ENCODE peak calls at places on chromosomes 11 and 22, in five cellular contexts. X is cardiac fibroblast, A is nephron progenitor cell, V is colonic mucosa, U is K562. N is an unnamed sample.

GRCh38 chr11:19821412-19821875 is 108.8 kb downstream of the NAV2 start:
- DNase-seq in X (no peak), A (no peak), V (no peak), U (no peak), N (no peak)

GRCh38 chr11:13578514-13579140 is 82.8 kb upstream of the PTH start:
- DNase-seq in X (no peak), A (no peak), V (no peak), U (no peak), N (no peak)

GRCh38 chr22:27879923-27880322 is 39.1 kb downstream of the PITPNB start:
- DNase-seq in X (peak; percentile 61), A (peak; percentile 29), V (no peak), U (peak; percentile 46), N (peak; percentile 48)

GRCh38 chr11:124415356-124415923 is 9.2 kb downstream of the OR8B4 start:
- DNase-seq in X (peak; percentile 74), A (no peak), V (no peak), U (peak; percentile 35), N (no peak)

GRCh38 chr11:128759597-128759996 is 65.7 kb downstream of the FLI1 start:
- DNase-seq in X (peak; percentile 57), A (no peak), V (no peak), U (no peak), N (no peak)

GRCh38 chr11:72780291-72781062 is 13.4 kb downstream of the STARD10 start:
- DNase-seq in X (no peak), A (no peak), V (no peak), U (no peak), N (no peak)

GRCh38 chr22:36204001-36204640 is 2.5 kb upstream of the APOL4 start:
- DNase-seq in X (no peak), A (no peak), V (no peak), U (no peak), N (no peak)

GRCh38 chr11:18313985-18314763 is 7.8 kb downstream of the HPS5 start:
- DNase-seq in X (peak; percentile 13), A (no peak), V (no peak), U (no peak), N (no peak)

GRCh38 chr11:113540416-113541330 is 65.5 kb upstream of the DRD2 start:
- DNase-seq in X (no peak), A (no peak), V (no peak), U (no peak), N (no peak)

GRCh38 chr22:46355369-46355995 is 20.0 kb downstream of the TRMU start:
- DNase-seq in X (peak; percentile 67), A (peak; percentile 92), V (peak; percentile 76), U (peak; percentile 65), N (peak; percentile 83)

GRCh38 chr11:77152846-77153245 is 24.8 kb downstream of the MYO7A start:
- DNase-seq in X (peak; percentile 54), A (no peak), V (no peak), U (no peak), N (no peak)

GRCh38 chr22:29520851-29521250 is 32.7 kb downstream of the THOC5 start:
- DNase-seq in X (peak; percentile 78), A (no peak), V (no peak), U (no peak), N (no peak)

GRCh38 chr22:20948989-20949388 is 18.1 kb upstream of the AIFM3 start:
- DNase-seq in X (no peak), A (no peak), V (no peak), U (no peak), N (no peak)

DNA sequence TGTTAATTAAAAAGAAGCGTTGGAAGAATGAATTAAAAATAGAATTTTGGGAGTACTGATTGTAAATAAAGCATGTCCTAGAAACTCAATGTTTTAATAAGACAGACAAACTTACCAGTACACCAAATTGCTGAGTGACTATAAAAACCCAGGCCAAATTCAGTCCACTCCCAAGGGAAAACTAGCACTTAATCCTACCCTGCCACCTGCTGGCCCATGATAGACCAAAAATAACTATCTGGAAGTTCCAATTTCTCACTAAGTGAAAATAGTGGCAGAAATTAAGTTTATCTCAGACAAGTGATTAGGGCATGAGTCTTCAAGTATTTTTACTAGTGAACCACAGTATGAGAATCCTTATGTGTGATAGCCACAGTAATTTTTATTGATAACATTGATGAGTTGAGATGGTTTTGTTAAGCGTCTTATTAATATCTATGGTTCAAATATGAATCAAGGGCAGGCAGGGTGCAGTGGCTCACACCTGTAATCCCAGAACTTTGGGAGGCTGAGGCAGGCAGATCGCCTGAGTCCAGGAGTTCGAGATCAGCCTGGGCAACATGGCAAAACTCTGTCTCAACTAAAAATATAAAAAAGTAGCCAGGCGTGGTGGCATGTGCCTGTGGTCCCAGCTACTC is 9.8 kb upstream of the DDX10 start:
- DNase-seq in X (peak; percentile 63), A (peak; percentile 33), V (peak; percentile 63), U (no peak), N (peak; percentile 46)
- TF ChIP-seq CTCF in X (peak; percentile 51), A (peak; percentile 55), V (peak; percentile 51), U (peak; percentile 67), N (peak; percentile 56)

GRCh38 chr22:19898831-19899567 is 42.6 kb upstream of the COMT start:
- DNase-seq in X (no peak), A (no peak), V (no peak), U (no peak), N (no peak)

GRCh38 chr22:19897726-19898515 is 43.2 kb upstream of the GNB1L start:
- DNase-seq in X (no peak), A (no peak), V (no peak), U (no peak), N (no peak)

GRCh38 chr22:19893363-19893762 is 38.7 kb upstream of the GNB1L start:
- DNase-seq in X (no peak), A (no peak), V (no peak), U (no peak), N (no peak)

GRCh38 chr22:19895160-19895849 is 40.6 kb upstream of the GNB1L start:
- DNase-seq in X (no peak), A (no peak), V (no peak), U (no peak), N (no peak)

GRCh38 chr22:19896665-19897355 is 42.1 kb upstream of the GNB1L start:
- DNase-seq in X (no peak), A (no peak), V (no peak), U (peak; percentile 76), N (no peak)
- TF ChIP-seq CTCF in X (no peak), A (no peak), V (no peak), U (no peak), N (no peak)

GRCh38 chr11:65314501-65315203 is at the start of gene CDC42EP2:
- DNase-seq in X (peak; percentile 92), A (peak; percentile 93), V (peak; percentile 92), U (peak; percentile 98), N (peak; percentile 91)
- TF ChIP-seq CTCF in X (no peak), A (no peak), V (no peak), U (no peak), N (no peak)

GRCh38 chr22:38921801-38922200 is 35.6 kb upstream of the APOBEC3A start:
- DNase-seq in X (no peak), A (no peak), V (peak; percentile 60), U (no peak), N (no peak)

GRCh38 chr22:38924197-38924952 is 33.0 kb upstream of the APOBEC3A start:
- DNase-seq in X (peak; percentile 94), A (no peak), V (peak; percentile 90), U (no peak), N (no peak)

GRCh38 chr22:38925571-38926041 is 31.8 kb upstream of the APOBEC3A start:
- DNase-seq in X (no peak), A (no peak), V (no peak), U (no peak), N (no peak)

GRCh38 chr22:38921126-38921525 is 36.3 kb upstream of the APOBEC3A start:
- DNase-seq in X (no peak), A (no peak), V (peak; percentile 95), U (no peak), N (no peak)

GRCh38 chr22:38923463-38924196 is 33.8 kb upstream of the APOBEC3A start:
- DNase-seq in X (peak; percentile 84), A (no peak), V (peak; percentile 83), U (peak; percentile 76), N (no peak)
- TF ChIP-seq CTCF in X (peak; percentile 32), A (no peak), V (no peak), U (peak; percentile 40), N (no peak)

DNA sequence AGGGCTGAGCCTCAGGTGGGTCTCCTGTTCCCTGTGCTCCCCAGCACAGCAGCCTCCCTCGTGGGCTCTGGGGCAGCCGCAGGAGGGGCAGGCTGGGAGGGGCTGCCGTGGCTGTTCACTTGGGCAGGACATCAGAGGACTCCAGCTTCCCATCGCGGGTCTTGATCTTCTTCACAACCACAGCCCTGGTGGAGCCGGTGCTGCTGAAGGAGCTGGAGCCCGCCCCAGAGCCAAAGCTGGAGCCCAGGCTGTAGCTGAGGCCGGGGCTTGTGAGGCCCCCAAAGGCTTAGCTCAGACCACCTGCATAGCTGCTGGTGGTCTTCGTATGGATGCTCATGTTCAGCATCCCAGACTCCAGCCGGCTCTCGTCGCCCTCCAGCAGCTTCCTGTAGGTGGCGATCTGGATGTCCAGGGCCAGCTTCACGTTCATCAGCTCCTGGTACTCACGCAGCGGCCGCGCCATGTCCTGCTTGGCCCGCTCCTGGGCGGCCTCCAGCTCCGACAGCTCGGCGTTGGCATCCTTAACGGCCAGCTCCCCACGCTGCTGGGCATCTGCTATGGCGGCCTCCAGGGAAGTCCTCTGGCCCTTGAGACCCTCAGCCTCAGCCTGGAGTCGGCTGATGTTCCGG is 126.1 kb downstream of the NECTIN1 start:
- DNase-seq in X (no peak), A (no peak), V (no peak), U (no peak), N (no peak)
- TF ChIP-seq CTCF in X (no peak), A (peak; percentile 6), V (no peak), U (peak; percentile 33), N (no peak)

N was measured in endothelial cell.